ENCODE peak calls at places on chromosomes 11 and 22, in four cellular contexts. One of them, this sample, is unnamed.

GRCh38 chr11:108757630-108758029 is 92.8 kb downstream of the DDX10 start:
- DNase-seq in HepG2: no peak
- DNase-seq in GM12878: no peak
- DNase-seq in K562: no peak
- DNase-seq in this sample: no peak

GRCh38 chr22:34858026-34858425 is 207.9 kb upstream of the ISX start:
- DNase-seq in HepG2: no peak
- DNase-seq in GM12878: no peak
- DNase-seq in K562: no peak
- DNase-seq in this sample: no peak

GRCh38 chr11:75562836-75563484 is 907 bp downstream of the SERPINH1 start:
- DNase-seq in HepG2: no peak
- DNase-seq in GM12878: no peak
- DNase-seq in K562: peak
- DNase-seq in this sample: no peak

GRCh38 chr11:128271401-128271800 is 316.0 kb downstream of the ETS1 start:
- DNase-seq in HepG2: no peak
- DNase-seq in GM12878: no peak
- DNase-seq in K562: no peak
- DNase-seq in this sample: no peak

GRCh38 chr22:44151661-44152060 is 29.1 kb upstream of the PARVG start:
- DNase-seq in HepG2: no peak
- DNase-seq in GM12878: no peak
- DNase-seq in K562: no peak
- DNase-seq in this sample: no peak

GRCh38 chr11:36333897-36334296 is 37.8 kb downstream of the PRR5L start:
- DNase-seq in HepG2: no peak
- DNase-seq in GM12878: no peak
- DNase-seq in K562: peak
- DNase-seq in this sample: peak

GRCh38 chr22:24728790-24729637 is 45.5 kb downstream of the PIWIL3 start:
- DNase-seq in HepG2: peak
- DNase-seq in GM12878: no peak
- DNase-seq in K562: peak
- DNase-seq in this sample: no peak

GRCh38 chr11:47186937-47187681 is 875 bp upstream of the PACSIN3 start:
- DNase-seq in HepG2: peak
- DNase-seq in GM12878: no peak
- DNase-seq in K562: peak
- DNase-seq in this sample: peak

GRCh38 chr11:119389611-119390254 is 8.2 kb upstream of the USP2 start:
- DNase-seq in HepG2: no peak
- DNase-seq in GM12878: no peak
- DNase-seq in K562: peak
- DNase-seq in this sample: peak

GRCh38 chr11:124602193-124602592 is 9.0 kb upstream of the PANX3 start:
- DNase-seq in HepG2: no peak
- DNase-seq in GM12878: no peak
- DNase-seq in K562: no peak
- DNase-seq in this sample: no peak

GRCh38 chr11:2924821-2925675 is 4.2 kb downstream of the PHLDA2 start:
- DNase-seq in HepG2: no peak
- DNase-seq in GM12878: no peak
- DNase-seq in K562: no peak
- DNase-seq in this sample: no peak

GRCh38 chr11:32411937-32412615 is 23.3 kb downstream of the WT1 start:
- DNase-seq in HepG2: no peak
- DNase-seq in GM12878: no peak
- DNase-seq in K562: no peak
- DNase-seq in this sample: no peak

GRCh38 chr11:117160826-117161225 is 16.7 kb downstream of the PAFAH1B2 start:
- DNase-seq in HepG2: no peak
- DNase-seq in GM12878: no peak
- DNase-seq in K562: peak
- DNase-seq in this sample: no peak

GRCh38 chr11:61769169-61769920 is 16.9 kb downstream of the MYRF start:
- DNase-seq in HepG2: peak
- DNase-seq in GM12878: no peak
- DNase-seq in K562: no peak
- DNase-seq in this sample: peak

GRCh38 chr22:37855462-37855861 is 6.2 kb downstream of the EIF3L start:
- DNase-seq in HepG2: no peak
- DNase-seq in GM12878: no peak
- DNase-seq in K562: no peak
- DNase-seq in this sample: no peak

GRCh38 chr11:59173964-59174663 is 2.2 kb downstream of the DTX4 start:
- DNase-seq in HepG2: peak
- DNase-seq in GM12878: no peak
- DNase-seq in K562: no peak
- DNase-seq in this sample: no peak

GRCh38 chr11:11864332-11864731 is 22.6 kb downstream of the USP47 start:
- DNase-seq in HepG2: no peak
- DNase-seq in GM12878: no peak
- DNase-seq in K562: no peak
- DNase-seq in this sample: no peak

GRCh38 chr11:11865449-11865848 is 23.7 kb downstream of the USP47 start:
- DNase-seq in HepG2: no peak
- DNase-seq in GM12878: no peak
- DNase-seq in K562: no peak
- DNase-seq in this sample: no peak

GRCh38 chr11:11864803-11865202 is 23.0 kb downstream of the USP47 start:
- DNase-seq in HepG2: no peak
- DNase-seq in GM12878: no peak
- DNase-seq in K562: no peak
- DNase-seq in this sample: no peak

GRCh38 chr11:11867720-11868119 is 25.9 kb downstream of the USP47 start:
- DNase-seq in HepG2: no peak
- DNase-seq in GM12878: no peak
- DNase-seq in K562: no peak
- DNase-seq in this sample: no peak

DNA sequence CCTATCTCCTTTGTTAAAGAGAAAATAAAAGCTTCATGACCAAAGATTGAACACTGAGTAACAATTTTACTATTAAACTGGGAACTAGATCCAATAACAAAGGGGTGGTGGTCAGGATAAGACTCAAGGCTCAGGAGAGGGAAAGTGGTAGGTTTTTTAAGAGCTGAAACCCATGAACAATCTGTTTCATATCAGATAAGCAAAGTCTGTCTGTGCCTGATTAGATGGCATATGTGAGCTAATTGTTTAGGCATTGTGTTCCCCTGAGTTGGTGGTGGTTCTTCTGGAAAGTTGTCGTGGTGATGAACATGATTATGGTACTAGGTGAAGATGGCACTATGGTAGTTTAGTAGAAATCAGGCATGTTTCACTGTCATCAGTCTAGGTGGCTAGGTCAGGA is 24.4 kb downstream of the USP47 start:
- DNase-seq in HepG2: no peak
- DNase-seq in GM12878: no peak
- DNase-seq in K562: peak
- DNase-seq in this sample: no peak
- TF ChIP-seq HDAC2 in HepG2: no peak
- TF ChIP-seq HDAC2 in GM12878: no peak
- TF ChIP-seq HDAC2 in K562: no peak
- TF ChIP-seq HDAC2 in this sample: no peak

DNA sequence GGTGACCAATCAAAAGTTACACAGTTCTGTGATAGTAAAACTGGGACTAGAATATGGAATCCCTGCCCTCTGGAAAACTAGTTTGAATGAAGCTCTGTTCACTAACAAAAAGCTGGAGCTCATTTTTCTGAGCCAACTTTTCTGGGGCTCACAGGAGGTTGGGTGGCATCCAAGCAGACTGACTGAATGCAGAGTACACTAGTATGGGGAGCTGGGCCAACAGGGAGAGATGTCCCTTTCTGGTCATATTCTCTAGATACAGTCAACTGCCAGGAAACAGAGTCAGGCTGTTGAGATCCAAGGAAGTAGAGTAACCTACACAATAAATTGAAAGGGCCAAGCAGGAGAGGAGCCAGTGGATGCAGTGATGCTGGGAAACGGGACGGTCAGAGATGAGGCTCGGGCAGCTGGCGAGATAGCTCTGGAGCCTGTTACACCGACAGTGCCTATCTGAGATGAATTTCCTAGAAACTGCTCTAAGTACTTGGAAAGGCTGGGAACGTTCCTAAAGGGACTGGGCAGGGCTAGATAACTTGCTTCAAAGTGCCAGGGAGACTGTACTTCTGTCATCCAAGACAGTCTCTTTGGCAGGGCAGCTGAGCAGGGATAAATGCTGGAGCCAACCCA is 71.1 kb downstream of the LARGE2 start:
- DNase-seq in HepG2: no peak
- DNase-seq in GM12878: no peak
- DNase-seq in K562: peak
- DNase-seq in this sample: no peak
- TF ChIP-seq ESRRA in HepG2: no peak
- TF ChIP-seq ESRRA in GM12878: no peak
- TF ChIP-seq ESRRA in K562: no peak
- TF ChIP-seq ESRRA in this sample: no peak

GRCh38 chr11:66277475-66278391 is at the start of gene CNIH2:
- DNase-seq in HepG2: no peak
- DNase-seq in GM12878: no peak
- DNase-seq in K562: peak
- DNase-seq in this sample: no peak

GRCh38 chr11:66278396-66279091 is 569 bp downstream of the CNIH2 start:
- DNase-seq in HepG2: no peak
- DNase-seq in GM12878: no peak
- DNase-seq in K562: peak
- DNase-seq in this sample: peak

GRCh38 chr11:66281001-66281400 is 3.0 kb downstream of the CNIH2 start:
- DNase-seq in HepG2: no peak
- DNase-seq in GM12878: no peak
- DNase-seq in K562: no peak
- DNase-seq in this sample: no peak

GRCh38 chr11:66280428-66280827 is 2.5 kb downstream of the CNIH2 start:
- DNase-seq in HepG2: no peak
- DNase-seq in GM12878: no peak
- DNase-seq in K562: no peak
- DNase-seq in this sample: no peak

DNA sequence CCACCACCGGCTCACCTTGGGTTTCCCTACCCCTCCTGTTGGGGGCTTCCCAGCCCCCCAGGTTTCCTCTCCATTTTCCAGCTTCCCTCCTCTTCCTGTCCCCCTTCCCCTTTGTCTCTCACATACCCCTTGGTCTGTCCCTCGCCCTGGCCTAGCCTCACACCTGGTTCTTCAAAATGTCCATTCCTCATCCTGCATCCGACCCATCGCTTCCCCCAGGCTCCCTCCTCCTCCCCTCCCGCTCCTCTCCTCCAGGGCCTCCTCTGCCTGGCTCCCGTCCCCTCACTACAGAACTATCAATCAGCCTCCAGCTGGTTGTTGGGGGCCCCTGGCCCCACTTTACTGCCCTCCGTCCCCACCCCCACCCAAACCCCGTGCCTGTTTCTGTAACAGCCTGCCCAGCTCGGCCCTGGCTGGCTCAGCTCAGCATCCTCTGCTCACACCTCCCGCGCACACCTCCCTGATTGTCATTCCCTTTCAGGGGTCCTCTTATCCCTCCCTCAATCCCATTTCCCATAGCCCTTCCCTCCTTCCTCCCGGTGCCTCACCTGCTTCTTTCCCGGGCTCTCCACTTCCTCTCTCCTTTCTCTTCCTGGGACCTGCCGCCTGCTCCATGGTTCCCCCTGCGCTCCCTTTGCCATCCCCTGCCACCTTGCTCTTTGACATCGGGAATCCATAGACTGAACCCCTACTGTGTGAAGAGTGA is 1.3 kb downstream of the CNIH2 start:
- DNase-seq in HepG2: no peak
- DNase-seq in GM12878: no peak
- DNase-seq in K562: no peak
- DNase-seq in this sample: no peak
- TF ChIP-seq REST in HepG2: no peak
- TF ChIP-seq REST in GM12878: no peak
- TF ChIP-seq REST in K562: no peak
- TF ChIP-seq REST in this sample: no peak

GRCh38 chr22:21736948-21737347 is 1.4 kb upstream of the YPEL1 start:
- DNase-seq in HepG2: no peak
- DNase-seq in GM12878: no peak
- DNase-seq in K562: no peak
- DNase-seq in this sample: no peak

GRCh38 chr22:21738081-21738480 is 2.5 kb upstream of the YPEL1 start:
- DNase-seq in HepG2: no peak
- DNase-seq in GM12878: no peak
- DNase-seq in K562: no peak
- DNase-seq in this sample: no peak

GRCh38 chr22:21734540-21735197 is 925 bp downstream of the YPEL1 start:
- DNase-seq in HepG2: no peak
- DNase-seq in GM12878: no peak
- DNase-seq in K562: no peak
- DNase-seq in this sample: no peak

GRCh38 chr22:21736084-21736642 is 569 bp upstream of the YPEL1 start:
- DNase-seq in HepG2: no peak
- DNase-seq in GM12878: no peak
- DNase-seq in K562: no peak
- DNase-seq in this sample: no peak

DNA sequence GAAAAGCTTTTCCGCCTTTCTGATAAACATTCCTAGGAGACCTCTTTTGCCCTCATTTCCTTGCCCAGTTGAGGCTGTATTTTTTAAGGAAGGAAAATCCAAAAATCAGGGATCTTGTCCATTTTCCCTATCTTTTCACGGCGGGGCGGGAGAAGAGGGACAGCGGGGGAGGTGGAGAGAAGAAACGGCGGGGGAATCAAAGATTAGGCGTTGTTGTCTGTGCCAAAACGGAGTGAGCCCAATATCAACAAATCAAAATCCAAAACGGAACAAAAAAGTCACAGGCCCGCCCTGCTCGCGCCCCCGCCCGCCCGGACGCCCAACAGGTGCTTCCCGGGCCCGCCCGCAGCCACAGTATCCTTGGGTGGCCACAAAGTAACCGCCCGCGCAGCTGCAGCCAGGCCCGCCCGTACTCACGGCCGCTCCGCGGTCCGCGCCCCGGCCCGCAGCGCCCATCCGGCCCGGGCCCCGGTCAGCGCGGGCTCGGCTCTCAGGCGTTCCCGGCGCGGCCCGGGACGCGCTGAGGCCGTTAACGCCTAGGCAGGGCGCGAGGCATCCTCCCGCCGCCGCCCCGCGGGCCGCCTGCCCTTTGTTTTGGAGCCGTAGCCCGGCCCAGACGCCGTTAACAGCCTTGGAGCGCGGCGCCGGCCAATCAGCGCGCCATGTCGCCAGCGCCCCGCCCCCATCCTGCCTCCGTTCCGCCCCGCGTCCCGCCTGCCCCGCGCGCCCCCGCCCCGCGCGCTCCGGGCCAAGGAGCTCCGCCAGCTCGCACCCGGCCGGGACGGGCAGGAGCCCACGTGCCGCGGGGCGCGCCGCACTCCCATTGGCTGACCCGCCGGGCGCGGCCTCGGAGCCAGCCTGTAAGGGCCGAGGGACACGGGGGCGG is at the start of gene YPEL1:
- DNase-seq in HepG2: peak
- DNase-seq in GM12878: peak
- DNase-seq in K562: peak
- DNase-seq in this sample: peak
- TF ChIP-seq HDAC2 in HepG2: no peak
- TF ChIP-seq HDAC2 in GM12878: no peak
- TF ChIP-seq HDAC2 in K562: no peak
- TF ChIP-seq HDAC2 in this sample: no peak

GRCh38 chr11:115244758-115245157 is 259.5 kb downstream of the CADM1 start:
- DNase-seq in HepG2: no peak
- DNase-seq in GM12878: no peak
- DNase-seq in K562: no peak
- DNase-seq in this sample: no peak
- TF ChIP-seq ESRRA in HepG2: no peak
- TF ChIP-seq ESRRA in GM12878: no peak
- TF ChIP-seq ESRRA in K562: no peak
- TF ChIP-seq ESRRA in this sample: no peak

This sample was measured in A549.